ENCODE peak calls at places on chromosome 7, in eight cellular contexts. O is stimulated activated CD4-positive, alpha-beta T cell treated with anti-CD3 and anti-CD28 coated beads, Interleukin-15, amount 100 ng/mL, for 1 hour; P is SK-N-DZ; A is heart left ventricle; E is T-helper 1 cell; K is dorsolateral prefrontal cortex; Q is mammary epithelial cell; D is RCC 7860. V is an unnamed sample.

GRCh38 chr7:43294080-43294630 is 181.7 kb downstream of the HECW1 start:
- DNase-seq in E (no peak), O (no peak), A (no peak), Q (peak), D (peak), K (peak), P (no peak), V (peak)

GRCh38 chr7:70776627-70777101 is 355.3 kb upstream of the GALNT17 start:
- DNase-seq in A (no peak), O (no peak), K (peak), Q (peak), E (no peak), D (no peak), P (no peak), V (no peak)

GRCh38 chr7:2993396-2993795 is 50.3 kb downstream of the CARD11 start:
- DNase-seq in A (no peak), E (no peak), Q (no peak), P (no peak), O (no peak), D (no peak), K (no peak), V (no peak)

GRCh38 chr7:1459930-1460756 is 873 bp upstream of the MICALL2 start:
- DNase-seq in D (no peak), A (no peak), E (peak), K (no peak), P (no peak), Q (peak), O (peak), V (no peak)

GRCh38 chr7:91628742-91629141 is 251.8 kb downstream of the MTERF1 start:
- DNase-seq in E (no peak), A (peak), Q (no peak), O (no peak), D (no peak), P (peak), K (no peak), V (peak)

GRCh38 chr7:137669706-137670105 is 177.1 kb downstream of the DGKI start:
- DNase-seq in E (no peak), A (no peak), K (no peak), D (peak), Q (peak), P (no peak), O (no peak), V (peak)

GRCh38 chr7:149811831-149812490 is 26.2 kb upstream of the ZNF862 start:
- DNase-seq in E (no peak), D (no peak), K (no peak), A (no peak), Q (no peak), P (no peak), O (no peak), V (no peak)

GRCh38 chr7:48875300-48875916 is 48.9 kb upstream of the CDC14C start:
- DNase-seq in P (peak), A (peak), D (peak), E (no peak), O (no peak), K (peak), Q (peak), V (peak)

GRCh38 chr7:16504019-16504418 is 22.6 kb upstream of the LRRC72 start:
- DNase-seq in A (no peak), Q (no peak), K (no peak), E (no peak), P (no peak), O (no peak), D (no peak), V (peak)

GRCh38 chr7:111954474-111955311 is 251.5 kb downstream of the DOCK4 start:
- DNase-seq in D (no peak), Q (no peak), K (no peak), A (no peak), E (no peak), P (no peak), O (no peak), V (no peak)

GRCh38 chr7:134613623-134614347 is 32.9 kb upstream of the BPGM start:
- DNase-seq in K (no peak), D (peak), Q (peak), A (no peak), P (no peak), E (no peak), O (no peak), V (peak)

GRCh38 chr7:106122713-106123112 is 10.6 kb upstream of the SYPL1 start:
- DNase-seq in A (no peak), P (no peak), K (no peak), O (no peak), D (no peak), E (no peak), Q (no peak), V (no peak)

GRCh38 chr7:117065585-117066150 is 112.4 kb downstream of the ST7 start:
- DNase-seq in O (no peak), D (no peak), Q (peak), P (no peak), K (no peak), A (no peak), E (no peak), V (no peak)

GRCh38 chr7:92645114-92645497 is 54.9 kb upstream of the FAM133B start:
- DNase-seq in Q (no peak), E (no peak), D (no peak), P (no peak), K (no peak), A (no peak), O (no peak), V (no peak)

GRCh38 chr7:93374345-93374940 is 142.3 kb downstream of the VPS50 start:
- DNase-seq in K (no peak), P (peak), Q (peak), D (peak), O (no peak), A (no peak), E (no peak), V (peak)

GRCh38 chr7:55476071-55476803 is 96.1 kb downstream of the VOPP1 start:
- DNase-seq in Q (no peak), E (no peak), K (no peak), D (peak), A (no peak), P (no peak), O (no peak), V (no peak)

GRCh38 chr7:67937717-67938191 is 941.1 kb downstream of the TYW1 start:
- DNase-seq in P (no peak), D (peak), Q (peak), O (no peak), A (peak), K (peak), E (no peak), V (peak)

GRCh38 chr7:128108641-128109423 is 77.6 kb upstream of the LRRC4 start:
- DNase-seq in P (no peak), Q (no peak), K (peak), E (no peak), D (no peak), O (no peak), A (no peak), V (no peak)

GRCh38 chr7:140672382-140673062 is at the start of gene ADCK2:
- DNase-seq in Q (peak), A (peak), K (peak), O (peak), D (peak), E (peak), P (peak), V (no peak)

GRCh38 chr7:70044525-70044924 is 446.2 kb downstream of the AUTS2 start:
- DNase-seq in E (no peak), Q (no peak), P (peak), K (no peak), O (no peak), D (no peak), A (no peak), V (no peak)

GRCh38 chr7:105611856-105612775 is 30.8 kb upstream of the EFCAB10 start:
- DNase-seq in A (no peak), D (peak), O (no peak), P (no peak), E (no peak), Q (no peak), K (no peak), V (peak)

GRCh38 chr7:101077303-101078086 is 7.8 kb upstream of the TRIM56 start:
- DNase-seq in A (peak), O (peak), P (peak), Q (peak), K (peak), E (peak), D (peak), V (peak)

GRCh38 chr7:152590481-152590880 is 85.5 kb downstream of the XRCC2 start:
- DNase-seq in P (no peak), O (no peak), E (no peak), D (no peak), K (no peak), Q (no peak), A (no peak), V (no peak)

GRCh38 chr7:101173752-101174244 is 6.3 kb downstream of the NAT16 start:
- DNase-seq in A (no peak), Q (no peak), K (no peak), O (peak), P (no peak), D (peak), E (peak), V (no peak)

GRCh38 chr7:42272793-42273665 is 36.0 kb upstream of the GLI3 start:
- DNase-seq in P (peak), D (no peak), Q (peak), A (no peak), K (no peak), O (no peak), E (no peak), V (peak)

GRCh38 chr7:126574276-126574675 is 678.5 kb downstream of the GRM8 start:
- DNase-seq in D (peak), A (no peak), P (no peak), K (no peak), E (no peak), O (no peak), Q (peak), V (peak)

GRCh38 chr7:157471259-157472125 is 134.7 kb downstream of the DNAJB6 start:
- DNase-seq in E (no peak), O (no peak), A (no peak), Q (no peak), K (peak), D (no peak), P (no peak), V (no peak)

GRCh38 chr7:73712773-73713172 is 6.7 kb downstream of the STX1A start:
- DNase-seq in P (no peak), D (no peak), O (no peak), K (no peak), Q (no peak), A (no peak), E (no peak), V (no peak)

GRCh38 chr7:20831976-20832375 is 45.3 kb upstream of the SP8 start:
- DNase-seq in D (no peak), Q (no peak), P (no peak), A (no peak), O (no peak), K (no peak), E (no peak), V (no peak)

GRCh38 chr7:101121996-101122932 is 4.6 kb upstream of the SERPINE1 start:
- DNase-seq in O (no peak), D (peak), A (peak), P (no peak), K (peak), E (no peak), Q (peak), V (peak)

GRCh38 chr7:46034056-46034768 is 113.1 kb upstream of the IGFBP3 start:
- DNase-seq in E (no peak), O (no peak), A (no peak), D (no peak), Q (peak), K (no peak), P (no peak), V (no peak)

GRCh38 chr7:85172530-85172941 is 14.3 kb downstream of the SEMA3D start:
- DNase-seq in Q (peak), A (no peak), E (no peak), K (no peak), O (no peak), P (no peak), D (no peak), V (peak)

GRCh38 chr7:86733783-86734182 is 90.1 kb downstream of the GRM3 start:
- DNase-seq in K (no peak), Q (no peak), E (no peak), P (peak), D (no peak), O (no peak), A (no peak), V (no peak)

GRCh38 chr7:125436220-125436619 is 506.6 kb upstream of the POT1 start:
- DNase-seq in A (no peak), O (no peak), D (peak), K (no peak), Q (peak), E (no peak), P (no peak), V (peak)

GRCh38 chr7:102287465-102288146 is 938 bp downstream of the SH2B2 start:
- DNase-seq in D (no peak), P (peak), E (no peak), Q (peak), A (peak), O (no peak), K (no peak), V (no peak)

GRCh38 chr7:21642422-21642821 is 99.6 kb downstream of the DNAH11 start:
- DNase-seq in P (no peak), D (no peak), E (no peak), K (no peak), Q (no peak), A (no peak), O (no peak), V (no peak)